ENCODE peak calls at places on chromosomes 1 and 21, in four cellular contexts. One of them, this sample, is unnamed. For H3K4me1, the result is how much of the 10 kb centered on the place peaks cover.

GRCh38 chr1:22318279-22318983 is 133.2 kb upstream of the ZBTB40 start:
- DNase-seq in CD8-positive, alpha-beta memory T cell: no peak
- DNase-seq in suprapubic skin: no peak
- DNase-seq in gastrocnemius medialis: no peak
- DNase-seq in this sample: no peak

GRCh38 chr1:215114154-215114933 is 31.8 kb downstream of the KCNK2 start:
- DNase-seq in gastrocnemius medialis: no peak
- DNase-seq in CD8-positive, alpha-beta memory T cell: no peak
- DNase-seq in suprapubic skin: no peak
- DNase-seq in this sample: no peak

GRCh38 chr21:43854773-43855633 is 10.0 kb upstream of the AGPAT3 start:
- DNase-seq in gastrocnemius medialis: no peak
- DNase-seq in suprapubic skin: no peak
- DNase-seq in CD8-positive, alpha-beta memory T cell: no peak
- DNase-seq in this sample: no peak

GRCh38 chr1:57357462-57357861 is 66.4 kb downstream of the DAB1 start:
- DNase-seq in gastrocnemius medialis: no peak
- DNase-seq in CD8-positive, alpha-beta memory T cell: no peak
- DNase-seq in suprapubic skin: no peak
- DNase-seq in this sample: no peak

GRCh38 chr1:14742181-14742980 is 143.9 kb downstream of the KAZN start:
- DNase-seq in suprapubic skin: no peak
- DNase-seq in CD8-positive, alpha-beta memory T cell: no peak
- DNase-seq in gastrocnemius medialis: no peak
- DNase-seq in this sample: peak

GRCh38 chr1:24914226-24915069 is 15.6 kb downstream of the RUNX3 start:
- DNase-seq in gastrocnemius medialis: no peak
- DNase-seq in CD8-positive, alpha-beta memory T cell: no peak
- DNase-seq in suprapubic skin: peak
- DNase-seq in this sample: no peak

GRCh38 chr1:58251415-58252073 is 295.0 kb downstream of the OMA1 start:
- DNase-seq in gastrocnemius medialis: no peak
- DNase-seq in CD8-positive, alpha-beta memory T cell: no peak
- DNase-seq in suprapubic skin: no peak
- DNase-seq in this sample: peak

GRCh38 chr1:22131875-22132486 is 10.9 kb downstream of the WNT4 start:
- DNase-seq in CD8-positive, alpha-beta memory T cell: peak
- DNase-seq in gastrocnemius medialis: no peak
- DNase-seq in suprapubic skin: no peak
- DNase-seq in this sample: peak

GRCh38 chr1:115160728-115161127 is 71.4 kb upstream of the TSPAN2 start:
- DNase-seq in CD8-positive, alpha-beta memory T cell: no peak
- DNase-seq in gastrocnemius medialis: no peak
- DNase-seq in suprapubic skin: no peak
- DNase-seq in this sample: no peak

GRCh38 chr1:43711049-43711448 is 3.7 kb downstream of the ST3GAL3 start:
- DNase-seq in gastrocnemius medialis: no peak
- DNase-seq in CD8-positive, alpha-beta memory T cell: no peak
- DNase-seq in suprapubic skin: no peak
- DNase-seq in this sample: no peak

GRCh38 chr1:53733975-53734649 is 4.9 kb downstream of the GLIS1 start:
- DNase-seq in gastrocnemius medialis: no peak
- DNase-seq in CD8-positive, alpha-beta memory T cell: no peak
- DNase-seq in suprapubic skin: no peak
- DNase-seq in this sample: no peak

GRCh38 chr1:55368698-55369097 is 153.5 kb upstream of the USP24 start:
- DNase-seq in suprapubic skin: no peak
- DNase-seq in gastrocnemius medialis: no peak
- DNase-seq in CD8-positive, alpha-beta memory T cell: no peak
- DNase-seq in this sample: no peak

GRCh38 chr21:34358866-34359265 is 4.9 kb upstream of the KCNE2 start:
- DNase-seq in gastrocnemius medialis: no peak
- DNase-seq in suprapubic skin: no peak
- DNase-seq in CD8-positive, alpha-beta memory T cell: no peak
- DNase-seq in this sample: no peak

GRCh38 chr1:213211201-213211600 is 160.2 kb downstream of the RPS6KC1 start:
- DNase-seq in suprapubic skin: no peak
- DNase-seq in CD8-positive, alpha-beta memory T cell: no peak
- DNase-seq in gastrocnemius medialis: no peak
- DNase-seq in this sample: no peak

GRCh38 chr21:46000731-46001641 is 19.4 kb downstream of the COL6A1 start:
- DNase-seq in suprapubic skin: no peak
- DNase-seq in gastrocnemius medialis: no peak
- DNase-seq in CD8-positive, alpha-beta memory T cell: no peak
- DNase-seq in this sample: no peak

GRCh38 chr21:28136687-28137086 is 856.0 kb downstream of the LTN1 start:
- DNase-seq in suprapubic skin: no peak
- DNase-seq in gastrocnemius medialis: no peak
- DNase-seq in CD8-positive, alpha-beta memory T cell: no peak
- DNase-seq in this sample: no peak

GRCh38 chr1:83545450-83545849 is 453.5 kb downstream of the TTLL7 start:
- DNase-seq in suprapubic skin: no peak
- DNase-seq in gastrocnemius medialis: no peak
- DNase-seq in CD8-positive, alpha-beta memory T cell: no peak
- DNase-seq in this sample: peak

GRCh38 chr1:181503130-181503810 is 20.0 kb downstream of the CACNA1E start:
- DNase-seq in CD8-positive, alpha-beta memory T cell: no peak
- DNase-seq in suprapubic skin: no peak
- DNase-seq in gastrocnemius medialis: no peak
- DNase-seq in this sample: no peak

GRCh38 chr1:36053978-36054377 is 29.9 kb upstream of the TEKT2 start:
- DNase-seq in suprapubic skin: no peak
- DNase-seq in CD8-positive, alpha-beta memory T cell: no peak
- DNase-seq in gastrocnemius medialis: no peak
- DNase-seq in this sample: no peak

GRCh38 chr1:218339267-218339831 is 5.8 kb upstream of the TGFB2 start:
- DNase-seq in gastrocnemius medialis: no peak
- DNase-seq in CD8-positive, alpha-beta memory T cell: no peak
- DNase-seq in suprapubic skin: no peak
- DNase-seq in this sample: peak

GRCh38 chr1:48233666-48234065 is 11.2 kb downstream of the SLC5A9 start:
- DNase-seq in CD8-positive, alpha-beta memory T cell: no peak
- DNase-seq in gastrocnemius medialis: no peak
- DNase-seq in suprapubic skin: no peak
- DNase-seq in this sample: no peak

GRCh38 chr21:15804247-15804985 is 74.6 kb downstream of the USP25 start:
- DNase-seq in gastrocnemius medialis: no peak
- DNase-seq in CD8-positive, alpha-beta memory T cell: no peak
- DNase-seq in suprapubic skin: no peak
- DNase-seq in this sample: peak

GRCh38 chr21:36306872-36307534 is 13.0 kb upstream of the MORC3 start:
- DNase-seq in CD8-positive, alpha-beta memory T cell: no peak
- DNase-seq in gastrocnemius medialis: no peak
- DNase-seq in suprapubic skin: peak
- DNase-seq in this sample: no peak

GRCh38 chr21:36202721-36203602 is 46.3 kb downstream of the DOP1B start:
- DNase-seq in gastrocnemius medialis: no peak
- DNase-seq in suprapubic skin: no peak
- DNase-seq in CD8-positive, alpha-beta memory T cell: no peak
- DNase-seq in this sample: no peak

GRCh38 chr1:83747853-83748482 is 251.0 kb downstream of the TTLL7 start:
- DNase-seq in suprapubic skin: no peak
- DNase-seq in gastrocnemius medialis: no peak
- DNase-seq in CD8-positive, alpha-beta memory T cell: no peak
- DNase-seq in this sample: no peak

GRCh38 chr1:19156676-19157075 is 53.4 kb downstream of the UBR4 start:
- DNase-seq in suprapubic skin: peak
- DNase-seq in CD8-positive, alpha-beta memory T cell: no peak
- DNase-seq in gastrocnemius medialis: no peak
- DNase-seq in this sample: no peak

GRCh38 chr1:8955367-8955766 is 9.7 kb downstream of the CA6 start:
- DNase-seq in suprapubic skin: no peak
- DNase-seq in gastrocnemius medialis: no peak
- DNase-seq in CD8-positive, alpha-beta memory T cell: no peak
- DNase-seq in this sample: no peak

GRCh38 chr1:56430141-56430839 is 149.1 kb downstream of the PLPP3 start:
- DNase-seq in CD8-positive, alpha-beta memory T cell: no peak
- DNase-seq in gastrocnemius medialis: no peak
- DNase-seq in suprapubic skin: no peak
- DNase-seq in this sample: no peak

GRCh38 chr1:244063498-244063897 is 12.4 kb downstream of the ZBTB18 start:
- DNase-seq in gastrocnemius medialis: no peak
- DNase-seq in CD8-positive, alpha-beta memory T cell: no peak
- DNase-seq in suprapubic skin: no peak
- DNase-seq in this sample: no peak
- H3K4me1 ChIP-seq in gastrocnemius medialis: under half
- H3K4me1 ChIP-seq in CD8-positive, alpha-beta memory T cell: under half
- H3K4me1 ChIP-seq in suprapubic skin: under half
- H3K4me1 ChIP-seq in this sample: under half

DNA sequence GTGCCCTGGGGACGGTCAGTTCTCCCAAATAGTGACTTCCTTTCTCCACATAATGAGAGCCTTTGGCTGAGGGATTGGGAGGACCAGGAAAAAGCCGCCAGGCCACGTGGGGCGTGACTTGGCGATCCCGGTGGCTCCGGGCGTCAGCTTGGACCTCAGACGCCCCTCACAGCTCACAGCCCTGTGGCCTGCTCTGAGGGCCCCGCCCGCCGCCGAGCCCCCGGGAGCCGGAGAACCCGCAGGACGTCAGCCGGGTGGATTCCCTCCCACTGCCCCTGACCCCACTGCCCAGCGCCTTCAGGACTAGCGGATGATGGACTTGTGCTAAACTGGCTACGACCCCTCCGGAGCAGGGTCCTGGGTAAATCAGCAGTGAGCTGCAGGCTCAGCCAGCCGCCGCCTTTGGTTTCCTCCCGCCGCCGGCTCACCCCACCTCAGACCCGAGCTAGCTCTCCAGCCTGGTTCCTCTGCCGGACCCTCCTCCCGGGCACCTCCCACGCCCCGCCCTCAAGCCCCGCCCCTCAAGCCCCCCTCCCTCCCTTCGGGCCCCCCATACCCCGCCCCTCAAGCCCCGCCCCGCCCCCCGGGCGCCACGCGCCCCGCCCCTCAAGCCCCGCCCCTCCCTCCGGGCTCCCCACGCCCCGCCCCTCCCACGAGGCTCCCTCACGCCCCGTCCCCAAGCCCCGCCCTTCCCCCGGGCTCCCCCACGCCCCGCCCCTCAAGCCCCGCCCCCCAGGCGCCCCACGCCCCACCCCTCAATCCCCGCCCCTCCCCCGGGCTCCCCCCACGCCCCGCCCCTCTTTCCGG is 10.0 kb upstream of the FAAP20 start:
- DNase-seq in CD8-positive, alpha-beta memory T cell: no peak
- DNase-seq in gastrocnemius medialis: peak
- DNase-seq in suprapubic skin: peak
- DNase-seq in this sample: no peak
- H3K4me1 ChIP-seq in CD8-positive, alpha-beta memory T cell: under half
- H3K4me1 ChIP-seq in gastrocnemius medialis: under half
- H3K4me1 ChIP-seq in suprapubic skin: half or more
- H3K4me1 ChIP-seq in this sample: under half

DNA sequence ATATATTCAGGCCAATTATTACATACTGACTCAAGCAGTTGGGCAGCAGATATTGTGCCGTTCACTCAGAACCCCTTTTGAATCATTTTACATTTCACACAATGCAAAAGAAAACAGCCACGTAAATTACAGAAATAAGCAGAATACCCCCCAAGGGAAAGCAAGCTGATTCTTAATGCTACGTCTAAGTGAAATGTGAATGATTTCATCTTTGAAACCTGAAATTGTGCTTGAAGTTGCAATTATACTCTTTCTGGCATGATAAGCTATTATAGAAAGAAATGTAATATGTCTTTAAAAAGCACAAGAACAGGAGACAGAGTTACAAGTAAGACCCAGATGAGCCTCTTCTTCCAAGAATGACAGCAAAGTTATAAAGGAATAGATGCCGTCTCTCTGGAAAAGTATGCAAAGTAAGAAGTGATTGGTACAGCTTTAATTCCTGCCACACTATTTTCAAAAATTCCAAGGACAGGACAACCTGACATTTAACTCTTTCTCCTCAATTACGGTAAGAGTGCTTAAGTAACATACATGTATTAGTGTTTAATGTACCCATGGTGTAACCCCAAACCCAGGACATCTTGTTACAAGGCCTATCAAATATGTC is 891.5 kb upstream of the ADGRL2 start:
- DNase-seq in CD8-positive, alpha-beta memory T cell: no peak
- DNase-seq in suprapubic skin: no peak
- DNase-seq in gastrocnemius medialis: no peak
- DNase-seq in this sample: no peak
- H3K4me1 ChIP-seq in CD8-positive, alpha-beta memory T cell: under half
- H3K4me1 ChIP-seq in suprapubic skin: under half
- H3K4me1 ChIP-seq in gastrocnemius medialis: under half
- H3K4me1 ChIP-seq in this sample: under half

GRCh38 chr21:33238565-33239255 is 9.0 kb downstream of the IFNAR2 start:
- DNase-seq in suprapubic skin: no peak
- DNase-seq in gastrocnemius medialis: no peak
- DNase-seq in CD8-positive, alpha-beta memory T cell: no peak
- DNase-seq in this sample: no peak
- H3K4me1 ChIP-seq in suprapubic skin: under half
- H3K4me1 ChIP-seq in gastrocnemius medialis: under half
- H3K4me1 ChIP-seq in CD8-positive, alpha-beta memory T cell: half or more
- H3K4me1 ChIP-seq in this sample: under half

DNA sequence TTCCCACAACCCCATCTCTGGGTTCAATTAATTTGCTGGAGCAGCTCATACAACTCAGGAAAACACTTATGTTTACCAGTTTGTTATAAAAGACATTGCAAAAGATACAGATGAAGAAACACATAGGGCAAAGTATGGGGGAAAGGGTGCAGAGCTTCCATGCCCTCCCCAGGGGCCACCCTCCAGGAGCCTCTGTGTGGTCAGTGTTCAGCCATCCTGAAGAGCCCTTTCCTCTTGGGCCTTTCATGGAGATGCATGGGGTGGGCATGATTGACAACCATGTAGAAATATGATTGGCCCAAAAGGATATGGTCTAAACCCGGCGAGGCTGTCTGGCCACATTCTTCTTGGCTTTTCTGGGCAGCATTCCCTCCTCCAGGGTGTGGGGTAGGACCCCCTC is 56.8 kb upstream of the PDE9A start:
- DNase-seq in suprapubic skin: no peak
- DNase-seq in gastrocnemius medialis: no peak
- DNase-seq in CD8-positive, alpha-beta memory T cell: no peak
- DNase-seq in this sample: no peak
- H3K4me1 ChIP-seq in suprapubic skin: under half
- H3K4me1 ChIP-seq in gastrocnemius medialis: under half
- H3K4me1 ChIP-seq in CD8-positive, alpha-beta memory T cell: under half
- H3K4me1 ChIP-seq in this sample: under half

DNA sequence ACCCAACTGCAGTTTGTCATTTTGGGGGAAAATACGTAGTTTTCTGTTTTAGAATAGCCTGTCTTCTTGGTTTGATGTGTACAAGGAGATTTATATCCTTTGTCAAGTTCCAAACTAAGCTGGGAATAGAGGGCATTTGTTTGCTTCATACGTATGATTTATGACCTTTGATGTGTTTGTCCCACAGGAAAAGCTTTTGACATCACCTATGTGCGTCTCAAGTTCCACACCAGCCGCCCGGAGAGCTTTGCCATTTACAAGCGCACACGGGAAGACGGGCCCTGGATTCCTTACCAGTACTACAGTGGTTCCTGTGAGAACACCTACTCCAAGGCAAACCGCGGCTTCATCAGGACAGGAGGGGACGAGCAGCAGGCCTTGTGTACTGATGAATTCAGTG is 79.9 kb downstream of the LAMC1 start:
- DNase-seq in suprapubic skin: no peak
- DNase-seq in gastrocnemius medialis: peak
- DNase-seq in CD8-positive, alpha-beta memory T cell: no peak
- DNase-seq in this sample: no peak
- H3K4me1 ChIP-seq in suprapubic skin: under half
- H3K4me1 ChIP-seq in gastrocnemius medialis: half or more
- H3K4me1 ChIP-seq in CD8-positive, alpha-beta memory T cell: under half
- H3K4me1 ChIP-seq in this sample: under half

GRCh38 chr1:224378855-224379631 is 22.4 kb downstream of the CNIH4 start:
- DNase-seq in gastrocnemius medialis: no peak
- DNase-seq in suprapubic skin: no peak
- DNase-seq in CD8-positive, alpha-beta memory T cell: no peak
- DNase-seq in this sample: no peak
- H3K4me1 ChIP-seq in gastrocnemius medialis: under half
- H3K4me1 ChIP-seq in suprapubic skin: under half
- H3K4me1 ChIP-seq in CD8-positive, alpha-beta memory T cell: half or more
- H3K4me1 ChIP-seq in this sample: under half

GRCh38 chr1:87208116-87208515 is 120.6 kb upstream of the LMO4 start:
- DNase-seq in CD8-positive, alpha-beta memory T cell: no peak
- DNase-seq in gastrocnemius medialis: no peak
- DNase-seq in suprapubic skin: no peak
- DNase-seq in this sample: no peak
- H3K4me1 ChIP-seq in CD8-positive, alpha-beta memory T cell: under half
- H3K4me1 ChIP-seq in gastrocnemius medialis: under half
- H3K4me1 ChIP-seq in suprapubic skin: under half
- H3K4me1 ChIP-seq in this sample: under half

This sample was measured in A673.